ENCODE peak calls at places on chromosomes 5 and 9, in nine cellular contexts. O is foreskin melanocyte, N is occipital lobe, X is SHP77, J is astrocyte of the spinal cord, A is PC-9, R is M059J, T is HS-27A, Q is HFF-Myc. U is an unnamed sample.

GRCh38 chr5:77318060-77318459 is 107.6 kb downstream of the PDE8B start:
- DNase-seq in T (no peak), A (no peak), N (no peak), R (no peak), J (no peak), O (no peak), X (no peak), Q (no peak), U (no peak)

GRCh38 chr9:12963537-12963936 is 188.7 kb downstream of the LURAP1L start:
- DNase-seq in X (no peak), A (no peak), O (no peak), J (no peak), Q (no peak), N (no peak), R (no peak), T (no peak), U (no peak)

GRCh38 chr9:99561435-99562262 is 260.0 kb upstream of the NR4A3 start:
- DNase-seq in Q (no peak), X (no peak), R (no peak), A (no peak), T (no peak), O (no peak), N (no peak), J (no peak), U (peak)

GRCh38 chr5:132825824-132826391 is 4.5 kb downstream of the SHROOM1 start:
- DNase-seq in R (no peak), J (no peak), A (no peak), T (no peak), O (no peak), Q (no peak), X (no peak), N (no peak), U (no peak)

GRCh38 chr5:176803943-176804498 is 6.3 kb upstream of the UNC5A start:
- DNase-seq in X (no peak), A (peak), N (no peak), O (no peak), T (no peak), J (peak), Q (no peak), R (no peak), U (no peak)

GRCh38 chr5:122492675-122493074 is 180.6 kb downstream of the SNCAIP start:
- DNase-seq in A (no peak), J (no peak), R (peak), O (no peak), T (no peak), X (peak), Q (no peak), N (no peak), U (peak)

GRCh38 chr5:115686692-115687054 is 60.8 kb upstream of the TMED7 start:
- DNase-seq in J (peak), A (no peak), Q (no peak), X (no peak), O (no peak), N (no peak), R (peak), T (no peak), U (no peak)

GRCh38 chr5:110824936-110825441 is 86.2 kb downstream of the SLC25A46 start:
- DNase-seq in A (no peak), N (no peak), J (no peak), X (no peak), O (no peak), R (no peak), T (no peak), Q (no peak), U (no peak)

GRCh38 chr5:177378884-177379883 is 5.0 kb upstream of the SLC34A1 start:
- DNase-seq in Q (no peak), R (peak), T (no peak), X (no peak), O (no peak), J (peak), N (no peak), A (peak), U (peak)

GRCh38 chr5:171571663-171572062 is 152.2 kb downstream of the FGF18 start:
- DNase-seq in O (peak), T (no peak), R (peak), J (peak), X (no peak), Q (no peak), A (peak), N (no peak), U (no peak)

GRCh38 chr9:36401179-36401740 is 1.2 kb upstream of the RNF38 start:
- DNase-seq in O (peak), N (peak), T (peak), R (no peak), X (no peak), J (peak), Q (no peak), A (no peak), U (peak)

U was measured in NCI-H82.